ENCODE peak calls at places on chromosomes 7 and 10, in eight cellular contexts. One of them, this sample, is unnamed.

GRCh38 chr7:127391591-127392181 is 822 bp downstream of the ZNF800 start:
- DNase-seq in MM.1S: peak; percentile 76
- DNase-seq in heart right ventricle: peak; percentile 6
- DNase-seq in heart left ventricle: peak; percentile 12
- DNase-seq in CD8-positive, alpha-beta T cell: peak; percentile 58
- DNase-seq in OCI-LY7: peak; percentile 69
- DNase-seq in endodermal cell: peak; percentile 68
- DNase-seq in cardiac muscle cell: peak; percentile 40
- DNase-seq in this sample: peak; percentile 61

GRCh38 chr7:44755698-44756627 is 7.3 kb downstream of the ZMIZ2 start:
- DNase-seq in MM.1S: no peak
- DNase-seq in heart right ventricle: no peak
- DNase-seq in heart left ventricle: no peak
- DNase-seq in CD8-positive, alpha-beta T cell: no peak
- DNase-seq in OCI-LY7: no peak
- DNase-seq in endodermal cell: no peak
- DNase-seq in cardiac muscle cell: no peak
- DNase-seq in this sample: no peak

GRCh38 chr7:47584128-47584865 is 2.4 kb upstream of the TNS3 start:
- DNase-seq in MM.1S: no peak
- DNase-seq in heart right ventricle: no peak
- DNase-seq in heart left ventricle: no peak
- DNase-seq in CD8-positive, alpha-beta T cell: no peak
- DNase-seq in OCI-LY7: no peak
- DNase-seq in endodermal cell: no peak
- DNase-seq in cardiac muscle cell: no peak
- DNase-seq in this sample: no peak

GRCh38 chr7:5382281-5383041 is 41.2 kb downstream of the TNRC18 start:
- DNase-seq in MM.1S: no peak
- DNase-seq in heart right ventricle: no peak
- DNase-seq in heart left ventricle: no peak
- DNase-seq in CD8-positive, alpha-beta T cell: no peak
- DNase-seq in OCI-LY7: no peak
- DNase-seq in endodermal cell: peak; percentile 87
- DNase-seq in cardiac muscle cell: peak; percentile 88
- DNase-seq in this sample: no peak

GRCh38 chr10:5599613-5600520 is 66.5 kb downstream of the ASB13 start:
- DNase-seq in MM.1S: no peak
- DNase-seq in heart right ventricle: no peak
- DNase-seq in heart left ventricle: no peak
- DNase-seq in CD8-positive, alpha-beta T cell: no peak
- DNase-seq in OCI-LY7: no peak
- DNase-seq in endodermal cell: no peak
- DNase-seq in cardiac muscle cell: no peak
- DNase-seq in this sample: no peak

GRCh38 chr7:155961241-155962190 is 149.3 kb upstream of the SHH start:
- DNase-seq in MM.1S: no peak
- DNase-seq in heart right ventricle: no peak
- DNase-seq in heart left ventricle: no peak
- DNase-seq in CD8-positive, alpha-beta T cell: no peak
- DNase-seq in OCI-LY7: no peak
- DNase-seq in endodermal cell: peak; percentile 51
- DNase-seq in cardiac muscle cell: no peak
- DNase-seq in this sample: no peak

GRCh38 chr7:537911-538634 is 18.4 kb upstream of the PDGFA start:
- DNase-seq in MM.1S: no peak
- DNase-seq in heart right ventricle: peak; percentile 63
- DNase-seq in heart left ventricle: peak; percentile 61
- DNase-seq in CD8-positive, alpha-beta T cell: no peak
- DNase-seq in OCI-LY7: no peak
- DNase-seq in endodermal cell: peak; percentile 88
- DNase-seq in cardiac muscle cell: peak; percentile 44
- DNase-seq in this sample: no peak

GRCh38 chr10:66804911-66805310 is 120.9 kb upstream of the LRRTM3 start:
- DNase-seq in MM.1S: no peak
- DNase-seq in heart right ventricle: no peak
- DNase-seq in heart left ventricle: no peak
- DNase-seq in CD8-positive, alpha-beta T cell: no peak
- DNase-seq in OCI-LY7: no peak
- DNase-seq in endodermal cell: no peak
- DNase-seq in cardiac muscle cell: no peak
- DNase-seq in this sample: no peak

GRCh38 chr10:95526066-95526465 is 35.1 kb downstream of the SORBS1 start:
- DNase-seq in MM.1S: no peak
- DNase-seq in heart right ventricle: no peak
- DNase-seq in heart left ventricle: no peak
- DNase-seq in CD8-positive, alpha-beta T cell: no peak
- DNase-seq in OCI-LY7: no peak
- DNase-seq in endodermal cell: no peak
- DNase-seq in cardiac muscle cell: no peak
- DNase-seq in this sample: no peak

GRCh38 chr7:503575-504111 is 16.0 kb downstream of the PDGFA start:
- DNase-seq in MM.1S: no peak
- DNase-seq in heart right ventricle: peak; percentile 62
- DNase-seq in heart left ventricle: peak; percentile 54
- DNase-seq in CD8-positive, alpha-beta T cell: no peak
- DNase-seq in OCI-LY7: no peak
- DNase-seq in endodermal cell: peak; percentile 75
- DNase-seq in cardiac muscle cell: no peak
- DNase-seq in this sample: peak; percentile 7

GRCh38 chr10:129784891-129785290 is 179.2 kb downstream of the EBF3 start:
- DNase-seq in MM.1S: no peak
- DNase-seq in heart right ventricle: no peak
- DNase-seq in heart left ventricle: no peak
- DNase-seq in CD8-positive, alpha-beta T cell: no peak
- DNase-seq in OCI-LY7: no peak
- DNase-seq in endodermal cell: peak; percentile 38
- DNase-seq in cardiac muscle cell: no peak
- DNase-seq in this sample: no peak

GRCh38 chr7:26705567-26705966 is 158.8 kb downstream of the SKAP2 start:
- DNase-seq in MM.1S: no peak
- DNase-seq in heart right ventricle: peak; percentile 9
- DNase-seq in heart left ventricle: no peak
- DNase-seq in CD8-positive, alpha-beta T cell: no peak
- DNase-seq in OCI-LY7: no peak
- DNase-seq in endodermal cell: no peak
- DNase-seq in cardiac muscle cell: no peak
- DNase-seq in this sample: no peak

GRCh38 chr7:36639826-36640225 is 84.5 kb downstream of the AOAH start:
- DNase-seq in MM.1S: no peak
- DNase-seq in heart right ventricle: no peak
- DNase-seq in heart left ventricle: no peak
- DNase-seq in CD8-positive, alpha-beta T cell: peak; percentile 61
- DNase-seq in OCI-LY7: no peak
- DNase-seq in endodermal cell: peak; percentile 30
- DNase-seq in cardiac muscle cell: no peak
- DNase-seq in this sample: peak; percentile 67

GRCh38 chr7:50357346-50357745 is 52.8 kb downstream of the IKZF1 start:
- DNase-seq in MM.1S: no peak
- DNase-seq in heart right ventricle: no peak
- DNase-seq in heart left ventricle: no peak
- DNase-seq in CD8-positive, alpha-beta T cell: no peak
- DNase-seq in OCI-LY7: no peak
- DNase-seq in endodermal cell: no peak
- DNase-seq in cardiac muscle cell: no peak
- DNase-seq in this sample: no peak
- H3K4me1 ChIP-seq in MM.1S: peaks cover 3% of the 10 kb centered on the region
- H3K4me1 ChIP-seq in heart right ventricle: peaks cover 78% of the 10 kb centered on the region
- H3K4me1 ChIP-seq in heart left ventricle: no peaks in the 10 kb centered on the region
- H3K4me1 ChIP-seq in CD8-positive, alpha-beta T cell: peaks cover 98% of the 10 kb centered on the region
- H3K4me1 ChIP-seq in OCI-LY7: peaks cover 10% of the 10 kb centered on the region
- H3K4me1 ChIP-seq in endodermal cell: peaks cover 13% of the 10 kb centered on the region
- H3K4me1 ChIP-seq in cardiac muscle cell: peaks cover 2% of the 10 kb centered on the region
- H3K4me1 ChIP-seq in this sample: peaks cover 93% of the 10 kb centered on the region

GRCh38 chr10:30282226-30282625 is 66.9 kb downstream of the MTPAP start:
- DNase-seq in MM.1S: no peak
- DNase-seq in heart right ventricle: no peak
- DNase-seq in heart left ventricle: no peak
- DNase-seq in CD8-positive, alpha-beta T cell: no peak
- DNase-seq in OCI-LY7: no peak
- DNase-seq in endodermal cell: no peak
- DNase-seq in cardiac muscle cell: no peak
- DNase-seq in this sample: no peak
- H3K4me1 ChIP-seq in MM.1S: peaks cover 22% of the 10 kb centered on the region
- H3K4me1 ChIP-seq in heart right ventricle: peaks cover 25% of the 10 kb centered on the region
- H3K4me1 ChIP-seq in heart left ventricle: no peaks in the 10 kb centered on the region
- H3K4me1 ChIP-seq in CD8-positive, alpha-beta T cell: no peaks in the 10 kb centered on the region
- H3K4me1 ChIP-seq in OCI-LY7: no peaks in the 10 kb centered on the region
- H3K4me1 ChIP-seq in endodermal cell: no peaks in the 10 kb centered on the region
- H3K4me1 ChIP-seq in cardiac muscle cell: peaks cover 5% of the 10 kb centered on the region
- H3K4me1 ChIP-seq in this sample: no peaks in the 10 kb centered on the region

GRCh38 chr10:31709501-31709900 is 219.1 kb downstream of the ARHGAP12 start:
- DNase-seq in MM.1S: no peak
- DNase-seq in heart right ventricle: no peak
- DNase-seq in heart left ventricle: no peak
- DNase-seq in CD8-positive, alpha-beta T cell: no peak
- DNase-seq in OCI-LY7: no peak
- DNase-seq in endodermal cell: no peak
- DNase-seq in cardiac muscle cell: no peak
- DNase-seq in this sample: no peak
- H3K4me1 ChIP-seq in MM.1S: peaks cover 26% of the 10 kb centered on the region
- H3K4me1 ChIP-seq in heart right ventricle: peaks cover 53% of the 10 kb centered on the region
- H3K4me1 ChIP-seq in heart left ventricle: peaks cover 19% of the 10 kb centered on the region
- H3K4me1 ChIP-seq in CD8-positive, alpha-beta T cell: peaks cover 7% of the 10 kb centered on the region
- H3K4me1 ChIP-seq in OCI-LY7: no peaks in the 10 kb centered on the region
- H3K4me1 ChIP-seq in endodermal cell: peaks cover 7% of the 10 kb centered on the region
- H3K4me1 ChIP-seq in cardiac muscle cell: peaks cover 17% of the 10 kb centered on the region
- H3K4me1 ChIP-seq in this sample: no peaks in the 10 kb centered on the region

GRCh38 chr7:23469961-23470250 is 385 bp downstream of the IGF2BP3 start:
- DNase-seq in MM.1S: no peak
- DNase-seq in heart right ventricle: no peak
- DNase-seq in heart left ventricle: no peak
- DNase-seq in CD8-positive, alpha-beta T cell: no peak
- DNase-seq in OCI-LY7: no peak
- DNase-seq in endodermal cell: peak; percentile 63
- DNase-seq in cardiac muscle cell: no peak
- DNase-seq in this sample: peak; percentile 23
- H3K4me1 ChIP-seq in MM.1S: peaks cover 9% of the 10 kb centered on the region
- H3K4me1 ChIP-seq in heart right ventricle: peaks cover 62% of the 10 kb centered on the region
- H3K4me1 ChIP-seq in heart left ventricle: peaks cover 25% of the 10 kb centered on the region
- H3K4me1 ChIP-seq in CD8-positive, alpha-beta T cell: peaks cover 47% of the 10 kb centered on the region
- H3K4me1 ChIP-seq in OCI-LY7: peaks cover 26% of the 10 kb centered on the region
- H3K4me1 ChIP-seq in endodermal cell: no peaks in the 10 kb centered on the region
- H3K4me1 ChIP-seq in cardiac muscle cell: peaks cover 19% of the 10 kb centered on the region
- H3K4me1 ChIP-seq in this sample: peaks cover 26% of the 10 kb centered on the region

GRCh38 chr10:131821378-131822012 is 79.3 kb upstream of the PPP2R2D start:
- DNase-seq in MM.1S: no peak
- DNase-seq in heart right ventricle: no peak
- DNase-seq in heart left ventricle: no peak
- DNase-seq in CD8-positive, alpha-beta T cell: no peak
- DNase-seq in OCI-LY7: no peak
- DNase-seq in endodermal cell: peak; percentile 33
- DNase-seq in cardiac muscle cell: no peak
- DNase-seq in this sample: no peak
- H3K4me1 ChIP-seq in MM.1S: no peaks in the 10 kb centered on the region
- H3K4me1 ChIP-seq in heart right ventricle: no peaks in the 10 kb centered on the region
- H3K4me1 ChIP-seq in heart left ventricle: no peaks in the 10 kb centered on the region
- H3K4me1 ChIP-seq in CD8-positive, alpha-beta T cell: no peaks in the 10 kb centered on the region
- H3K4me1 ChIP-seq in OCI-LY7: no peaks in the 10 kb centered on the region
- H3K4me1 ChIP-seq in endodermal cell: no peaks in the 10 kb centered on the region
- H3K4me1 ChIP-seq in cardiac muscle cell: no peaks in the 10 kb centered on the region
- H3K4me1 ChIP-seq in this sample: no peaks in the 10 kb centered on the region

GRCh38 chr7:107579546-107579880 is 533 bp upstream of the BCAP29 start:
- DNase-seq in MM.1S: no peak
- DNase-seq in heart right ventricle: no peak
- DNase-seq in heart left ventricle: no peak
- DNase-seq in CD8-positive, alpha-beta T cell: no peak
- DNase-seq in OCI-LY7: no peak
- DNase-seq in endodermal cell: no peak
- DNase-seq in cardiac muscle cell: no peak
- DNase-seq in this sample: no peak
- H3K4me1 ChIP-seq in MM.1S: no peaks in the 10 kb centered on the region
- H3K4me1 ChIP-seq in heart right ventricle: peaks cover 39% of the 10 kb centered on the region
- H3K4me1 ChIP-seq in heart left ventricle: peaks cover 21% of the 10 kb centered on the region
- H3K4me1 ChIP-seq in CD8-positive, alpha-beta T cell: peaks cover 14% of the 10 kb centered on the region
- H3K4me1 ChIP-seq in OCI-LY7: peaks cover 18% of the 10 kb centered on the region
- H3K4me1 ChIP-seq in endodermal cell: no peaks in the 10 kb centered on the region
- H3K4me1 ChIP-seq in cardiac muscle cell: peaks cover 10% of the 10 kb centered on the region
- H3K4me1 ChIP-seq in this sample: peaks cover 8% of the 10 kb centered on the region

DNA sequence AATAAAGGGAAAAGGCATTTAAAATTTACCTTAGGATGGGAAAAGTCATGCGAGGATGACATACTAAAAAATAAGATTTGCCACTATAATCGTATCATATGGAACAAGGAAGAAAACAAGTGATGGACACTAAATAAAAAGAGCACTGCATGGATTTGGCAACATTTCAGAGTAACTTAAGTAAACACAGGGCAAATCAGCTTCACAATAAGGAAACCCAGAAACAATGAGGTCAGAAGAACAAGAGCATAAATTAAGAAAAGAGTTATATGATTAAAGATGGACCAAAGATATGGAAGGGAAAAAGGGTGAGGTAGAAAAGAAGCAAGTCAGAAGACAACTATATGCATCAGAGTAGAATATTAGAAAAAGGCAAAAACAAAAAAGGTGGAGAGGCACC is 29.7 kb downstream of the MEST start:
- DNase-seq in MM.1S: no peak
- DNase-seq in heart right ventricle: no peak
- DNase-seq in heart left ventricle: no peak
- DNase-seq in CD8-positive, alpha-beta T cell: no peak
- DNase-seq in OCI-LY7: no peak
- DNase-seq in endodermal cell: no peak
- DNase-seq in cardiac muscle cell: no peak
- DNase-seq in this sample: no peak
- H3K4me1 ChIP-seq in MM.1S: no peaks in the 10 kb centered on the region
- H3K4me1 ChIP-seq in heart right ventricle: no peaks in the 10 kb centered on the region
- H3K4me1 ChIP-seq in heart left ventricle: no peaks in the 10 kb centered on the region
- H3K4me1 ChIP-seq in CD8-positive, alpha-beta T cell: no peaks in the 10 kb centered on the region
- H3K4me1 ChIP-seq in OCI-LY7: no peaks in the 10 kb centered on the region
- H3K4me1 ChIP-seq in endodermal cell: no peaks in the 10 kb centered on the region
- H3K4me1 ChIP-seq in cardiac muscle cell: no peaks in the 10 kb centered on the region
- H3K4me1 ChIP-seq in this sample: no peaks in the 10 kb centered on the region

GRCh38 chr10:12705943-12706342 is 295.6 kb downstream of the CCDC3 start:
- DNase-seq in MM.1S: no peak
- DNase-seq in heart right ventricle: no peak
- DNase-seq in heart left ventricle: no peak
- DNase-seq in CD8-positive, alpha-beta T cell: no peak
- DNase-seq in OCI-LY7: no peak
- DNase-seq in endodermal cell: no peak
- DNase-seq in cardiac muscle cell: no peak
- DNase-seq in this sample: no peak
- H3K4me1 ChIP-seq in MM.1S: peaks cover 16% of the 10 kb centered on the region
- H3K4me1 ChIP-seq in heart right ventricle: peaks cover 57% of the 10 kb centered on the region
- H3K4me1 ChIP-seq in heart left ventricle: peaks cover 8% of the 10 kb centered on the region
- H3K4me1 ChIP-seq in CD8-positive, alpha-beta T cell: no peaks in the 10 kb centered on the region
- H3K4me1 ChIP-seq in OCI-LY7: no peaks in the 10 kb centered on the region
- H3K4me1 ChIP-seq in endodermal cell: peaks cover 5% of the 10 kb centered on the region
- H3K4me1 ChIP-seq in cardiac muscle cell: peaks cover 4% of the 10 kb centered on the region
- H3K4me1 ChIP-seq in this sample: no peaks in the 10 kb centered on the region

DNA sequence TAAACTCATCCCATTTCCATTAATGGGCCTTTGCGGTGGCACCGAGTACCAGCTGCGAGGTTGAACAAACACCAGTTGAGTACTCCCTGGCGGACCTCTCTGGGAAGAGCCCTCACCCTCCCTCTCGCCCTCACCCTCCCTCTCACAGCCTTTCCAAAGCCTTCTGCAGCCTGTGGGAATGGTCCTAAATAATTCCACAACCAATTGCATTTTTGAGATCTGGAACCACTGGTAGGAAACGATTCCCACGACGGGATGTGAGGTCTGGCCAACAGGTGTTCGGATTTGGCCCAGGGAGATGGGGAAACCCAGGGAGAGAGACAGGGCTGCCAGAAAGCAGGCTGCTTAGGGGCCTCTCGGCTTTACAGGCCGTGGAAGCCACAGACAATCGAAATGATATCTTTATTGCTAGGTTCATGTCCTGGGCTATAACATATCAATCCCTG is 5.3 kb downstream of the PTF1A start:
- DNase-seq in MM.1S: no peak
- DNase-seq in heart right ventricle: no peak
- DNase-seq in heart left ventricle: no peak
- DNase-seq in CD8-positive, alpha-beta T cell: no peak
- DNase-seq in OCI-LY7: no peak
- DNase-seq in endodermal cell: peak; percentile 52
- DNase-seq in cardiac muscle cell: no peak
- DNase-seq in this sample: no peak
- H3K4me1 ChIP-seq in MM.1S: no peaks in the 10 kb centered on the region
- H3K4me1 ChIP-seq in heart right ventricle: peaks cover 5% of the 10 kb centered on the region
- H3K4me1 ChIP-seq in heart left ventricle: no peaks in the 10 kb centered on the region
- H3K4me1 ChIP-seq in CD8-positive, alpha-beta T cell: no peaks in the 10 kb centered on the region
- H3K4me1 ChIP-seq in OCI-LY7: no peaks in the 10 kb centered on the region
- H3K4me1 ChIP-seq in endodermal cell: no peaks in the 10 kb centered on the region
- H3K4me1 ChIP-seq in cardiac muscle cell: no peaks in the 10 kb centered on the region
- H3K4me1 ChIP-seq in this sample: no peaks in the 10 kb centered on the region